ENCODE peak calls at places on chromosomes 1 and 21, in nine cellular contexts. U is spleen, S is lower leg skin, Y is GM12891, G is A549, H is esophagus squamous epithelium, A is endothelial cell of umbilical vein, V is GM12892, C is K562. N is an unnamed sample.

GRCh38 chr1:115412286-115412685 is 74.2 kb upstream of the NGF start:
- DNase-seq in V (no peak), A (no peak), Y (no peak), C (no peak), G (no peak), S (no peak), H (no peak), U (no peak), N (no peak)

GRCh38 chr1:19511117-19511516 is 25.8 kb upstream of the CAPZB start:
- DNase-seq in U (no peak), S (no peak), A (no peak), Y (no peak), C (no peak), V (no peak), G (no peak), H (no peak), N (no peak)

GRCh38 chr1:202304370-202304769 is 37.4 kb downstream of the UBE2T start:
- DNase-seq in S (no peak), C (no peak), Y (no peak), V (no peak), U (no peak), A (no peak), H (no peak), G (no peak), N (no peak)

GRCh38 chr1:47953661-47954060 is 43.5 kb downstream of the TRABD2B start:
- DNase-seq in C (no peak), H (no peak), V (no peak), U (no peak), A (no peak), S (no peak), Y (no peak), G (no peak), N (no peak)

GRCh38 chr1:180732866-180733265 is 101.0 kb downstream of the XPR1 start:
- DNase-seq in V (no peak), G (no peak), Y (no peak), C (no peak), S (no peak), A (no peak), H (no peak), U (no peak), N (no peak)

GRCh38 chr1:202058001-202058908 is 47.9 kb downstream of the ELF3 start:
- DNase-seq in Y (no peak), G (peak), V (no peak), C (peak), S (no peak), A (peak), U (no peak), H (no peak), N (no peak)

GRCh38 chr1:207808911-207809555 is 57.2 kb downstream of the CD46 start:
- DNase-seq in V (no peak), Y (no peak), H (no peak), A (no peak), G (no peak), U (no peak), S (no peak), C (no peak), N (no peak)

GRCh38 chr1:64563958-64564565 is 94.1 kb downstream of the CACHD1 start:
- DNase-seq in V (no peak), Y (no peak), H (no peak), U (no peak), C (no peak), A (no peak), G (no peak), S (no peak), N (no peak)

GRCh38 chr1:66400660-66401059 is 133.3 kb upstream of the SGIP1 start:
- DNase-seq in U (no peak), C (no peak), V (no peak), A (no peak), Y (no peak), H (no peak), S (no peak), G (no peak), N (no peak)

GRCh38 chr21:35521852-35522505 is 472.9 kb upstream of the RUNX1 start:
- DNase-seq in V (no peak), G (no peak), S (no peak), U (no peak), Y (no peak), A (no peak), H (no peak), C (no peak), N (no peak)

GRCh38 chr21:33487996-33488395 is 3.5 kb downstream of the DNAJC28 start:
- DNase-seq in Y (no peak), H (no peak), U (no peak), A (no peak), C (no peak), G (no peak), V (no peak), S (no peak), N (no peak)

GRCh38 chr21:33490991-33491372 is 534 bp downstream of the DNAJC28 start:
- DNase-seq in V (no peak), Y (no peak), C (no peak), U (no peak), H (no peak), S (no peak), A (peak), G (no peak), N (no peak)

GRCh38 chr21:33488936-33489335 is 2.6 kb downstream of the DNAJC28 start:
- DNase-seq in V (no peak), G (no peak), S (no peak), A (no peak), H (no peak), Y (no peak), U (no peak), C (no peak), N (no peak)

GRCh38 chr21:33492571-33492970 is 1.1 kb upstream of the DNAJC28 start:
- DNase-seq in S (no peak), A (no peak), G (no peak), V (no peak), Y (no peak), U (no peak), H (no peak), C (no peak), N (no peak)

DNA sequence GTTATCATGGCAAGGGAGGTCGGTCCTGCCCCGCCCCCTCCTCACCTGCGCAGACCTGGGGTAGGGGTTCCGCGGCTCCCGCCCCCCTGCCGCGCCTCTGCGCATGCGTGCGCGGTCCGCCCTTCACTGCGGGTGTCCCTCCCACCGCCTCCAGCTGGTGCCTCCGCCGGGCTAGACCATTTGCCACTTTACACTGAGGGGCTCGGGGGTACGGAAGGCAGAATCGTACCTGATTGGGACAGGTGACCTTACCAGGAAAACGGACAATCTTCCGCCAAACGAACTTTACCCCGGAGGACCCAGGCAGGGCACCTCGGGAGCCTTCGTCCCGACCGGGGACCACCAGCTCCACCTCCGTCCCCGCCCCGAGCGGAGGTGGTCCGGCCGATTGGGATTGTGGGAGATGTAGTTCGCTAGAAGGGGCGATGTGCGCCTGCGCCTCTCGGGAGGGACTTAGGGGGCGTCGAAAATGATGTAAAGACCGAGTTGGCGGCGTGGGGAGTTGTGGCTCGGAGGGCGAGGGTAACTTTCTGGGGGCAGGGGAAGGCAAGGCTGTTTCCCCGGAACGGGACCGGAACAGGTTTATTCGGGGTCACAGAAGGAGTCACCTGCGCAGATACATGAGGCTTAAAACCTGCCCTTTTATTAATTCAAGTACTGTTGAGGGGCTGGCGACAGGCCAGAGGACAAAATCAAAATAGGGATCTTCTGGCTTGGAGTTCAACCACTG is at the start of gene DNAJC28:
- DNase-seq in C (peak), A (peak), U (peak), S (peak), V (peak), Y (peak), H (peak), G (peak), N (peak)
- TF ChIP-seq POLR2A in C (peak), A (peak), U (no peak), S (no peak), V (peak), Y (no peak), H (no peak), G (peak), N (peak)

GRCh38 chr1:30464187-30464617 is 259.2 kb downstream of the MATN1 start:
- DNase-seq in C (no peak), V (no peak), G (no peak), H (no peak), A (no peak), U (no peak), S (no peak), Y (no peak), N (no peak)

GRCh38 chr1:30467101-30467500 is 256.3 kb downstream of the MATN1 start:
- DNase-seq in U (peak), S (no peak), Y (no peak), A (no peak), H (no peak), V (no peak), C (no peak), G (no peak), N (no peak)

GRCh38 chr1:30466610-30467009 is 256.8 kb downstream of the MATN1 start:
- DNase-seq in G (no peak), C (no peak), V (no peak), A (no peak), Y (no peak), U (peak), H (no peak), S (no peak), N (no peak)

GRCh38 chr1:30465096-30465495 is 258.3 kb downstream of the MATN1 start:
- DNase-seq in C (no peak), A (no peak), U (peak), V (no peak), H (no peak), Y (no peak), S (no peak), G (no peak), N (no peak)

GRCh38 chr1:30466026-30466425 is 257.4 kb downstream of the MATN1 start:
- DNase-seq in G (no peak), H (no peak), Y (no peak), S (no peak), C (no peak), U (peak), A (no peak), V (no peak), N (no peak)
- TF ChIP-seq POLR2A in G (no peak), H (no peak), Y (no peak), S (no peak), C (no peak), U (no peak), A (no peak), V (no peak), N (no peak)

GRCh38 chr1:13699936-13700520 is at the start of gene PRDM2:
- DNase-seq in A (peak), V (peak), S (no peak), Y (peak), G (peak), H (no peak), C (peak), U (peak), N (peak)
- TF ChIP-seq POLR2A in A (peak), V (peak), S (no peak), Y (peak), G (peak), H (no peak), C (no peak), U (no peak), N (peak)

GRCh38 chr1:9066945-9067807 is 2.3 kb downstream of the SLC2A5 start:
- DNase-seq in G (no peak), S (no peak), Y (no peak), V (no peak), U (peak), H (no peak), A (peak), C (peak), N (no peak)

GRCh38 chr1:9071554-9072235 is 2.3 kb upstream of the SLC2A5 start:
- DNase-seq in H (no peak), S (no peak), A (no peak), G (no peak), U (peak), C (peak), Y (no peak), V (no peak), N (no peak)

GRCh38 chr1:9070421-9071015 is 1.1 kb upstream of the SLC2A5 start:
- DNase-seq in Y (no peak), G (no peak), U (no peak), V (no peak), C (no peak), A (no peak), H (no peak), S (no peak), N (no peak)

GRCh38 chr1:9068971-9069323 is 488 bp downstream of the SLC2A5 start:
- DNase-seq in Y (no peak), S (no peak), U (no peak), G (no peak), A (no peak), C (no peak), H (no peak), V (no peak), N (no peak)

GRCh38 chr1:9069324-9070100 is at the start of gene SLC2A5:
- DNase-seq in A (no peak), Y (peak), C (no peak), U (peak), V (peak), G (no peak), H (no peak), S (no peak), N (no peak)
- TF ChIP-seq POLR2A in A (no peak), Y (peak), C (no peak), U (no peak), V (peak), G (no peak), H (no peak), S (no peak), N (no peak)

DNA sequence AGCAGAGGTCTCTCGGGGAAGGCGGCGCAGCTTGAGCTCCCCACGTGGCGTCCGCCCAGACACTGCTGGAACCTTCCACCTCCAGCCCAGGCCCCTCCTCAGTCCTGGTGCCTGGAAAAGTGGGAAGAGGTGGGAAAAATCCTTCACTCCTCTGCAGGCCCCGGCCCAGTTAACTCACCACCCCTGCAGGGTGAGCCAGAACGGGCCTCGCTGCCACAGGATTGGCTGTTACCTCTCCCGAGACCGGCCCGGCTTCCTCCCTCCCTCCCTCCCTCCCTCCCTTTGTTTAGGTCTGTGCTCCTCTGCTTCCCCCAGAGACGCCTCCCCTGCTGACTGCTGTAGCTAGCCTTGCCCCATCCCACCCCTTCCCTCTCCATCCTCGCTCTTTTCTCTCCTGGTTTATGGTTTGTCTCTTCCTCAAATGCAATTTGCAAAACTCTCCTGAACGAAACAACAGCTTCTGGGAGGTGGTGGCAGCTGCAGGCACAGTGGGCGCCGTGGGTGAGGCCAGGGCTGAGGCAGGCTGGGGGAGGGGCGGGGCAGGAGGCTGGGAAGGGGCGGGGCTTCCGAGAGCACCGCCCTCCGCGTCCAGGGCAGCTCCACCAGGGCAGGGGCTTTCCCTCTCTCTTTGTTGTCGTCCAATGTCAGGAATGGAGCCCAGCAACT is 6.5 kb downstream of the CAPN9 start:
- DNase-seq in Y (no peak), G (no peak), C (peak), U (peak), A (peak), S (no peak), V (peak), H (no peak), N (peak)
- TF ChIP-seq POLR2A in Y (no peak), G (no peak), C (no peak), U (no peak), A (no peak), S (no peak), V (no peak), H (no peak), N (no peak)

GRCh38 chr1:11980676-11980972 is 380 bp downstream of the MFN2 start:
- DNase-seq in C (no peak), V (no peak), S (no peak), H (no peak), G (peak), A (no peak), Y (no peak), U (no peak), N (no peak)
- TF ChIP-seq POLR2A in C (peak), V (no peak), S (no peak), H (no peak), G (no peak), A (no peak), Y (no peak), U (no peak), N (no peak)

DNA sequence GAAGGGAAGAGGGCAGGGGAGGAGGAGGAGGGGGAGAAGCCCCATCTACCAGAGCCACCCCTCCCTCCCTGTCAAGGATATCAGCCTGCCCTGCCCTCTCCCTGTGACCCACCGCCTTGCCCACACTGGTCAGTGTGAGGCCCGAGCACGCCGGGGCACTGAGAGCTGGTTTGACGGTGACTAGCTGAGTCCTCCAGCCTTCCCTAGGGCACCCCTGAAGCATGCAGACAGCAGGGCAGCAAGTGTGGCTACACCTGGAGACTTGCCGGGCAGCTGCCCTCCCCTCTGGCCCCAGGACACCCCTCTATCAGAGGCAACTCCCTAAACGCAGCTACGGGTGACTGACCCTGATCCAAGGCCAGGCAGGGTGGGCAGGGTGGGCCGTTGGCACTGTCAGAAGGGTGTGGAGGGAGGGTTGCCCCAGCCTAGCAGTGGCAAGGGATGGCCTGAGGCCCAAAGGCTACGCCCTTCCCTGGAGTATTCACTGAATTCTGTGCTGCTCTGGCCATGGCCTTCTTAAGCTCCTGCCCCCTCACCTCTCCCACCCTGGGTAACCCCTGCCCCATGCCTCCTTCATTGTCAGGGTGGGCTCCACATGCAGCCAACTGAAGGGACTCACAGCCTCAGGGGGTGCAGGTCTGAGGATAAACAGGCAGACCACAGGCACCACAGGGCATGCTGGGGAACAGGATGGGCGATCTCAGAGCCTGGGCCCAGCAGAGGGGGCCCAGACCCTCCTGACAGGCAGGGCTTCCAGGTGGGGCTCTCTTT is 19.6 kb downstream of the WNT9A start:
- DNase-seq in H (no peak), S (no peak), G (no peak), A (no peak), U (no peak), Y (no peak), V (no peak), C (no peak), N (no peak)
- TF ChIP-seq POLR2A in H (no peak), S (no peak), G (no peak), A (no peak), U (no peak), Y (no peak), V (no peak), C (no peak), N (no peak)

GRCh38 chr1:229507951-229508822 is at the start of gene NUP133:
- DNase-seq in G (peak), S (peak), C (peak), Y (peak), U (peak), H (peak), A (peak), V (peak), N (peak)
- TF ChIP-seq POLR2A in G (peak), S (peak), C (peak), Y (peak), U (peak), H (no peak), A (peak), V (peak), N (peak)

GRCh38 chr1:117683571-117684285 is 77.9 kb downstream of the TENT5C start:
- DNase-seq in V (no peak), A (no peak), C (no peak), G (no peak), H (no peak), S (no peak), U (no peak), Y (no peak), N (no peak)

GRCh38 chr1:117680316-117681002 is 74.6 kb downstream of the TENT5C start:
- DNase-seq in V (no peak), C (no peak), G (no peak), U (no peak), A (no peak), Y (no peak), S (no peak), H (no peak), N (no peak)

GRCh38 chr1:117681093-117681950 is 75.5 kb downstream of the TENT5C start:
- DNase-seq in G (no peak), S (no peak), A (no peak), V (no peak), U (no peak), Y (no peak), H (no peak), C (peak), N (peak)

GRCh38 chr1:117679868-117680267 is 74.0 kb downstream of the TENT5C start:
- DNase-seq in Y (no peak), A (no peak), S (no peak), H (no peak), V (no peak), C (no peak), G (no peak), U (no peak), N (no peak)

GRCh38 chr1:117682372-117682771 is 76.5 kb downstream of the TENT5C start:
- DNase-seq in Y (no peak), G (no peak), V (no peak), U (no peak), A (no peak), H (no peak), S (no peak), C (no peak), N (no peak)
- TF ChIP-seq POLR2A in Y (no peak), G (no peak), V (no peak), U (no peak), A (no peak), H (no peak), S (no peak), C (no peak), N (no peak)

GRCh38 chr1:178300350-178300699 is 196.4 kb downstream of the CLEC20A start:
- DNase-seq in V (no peak), Y (no peak), S (no peak), G (no peak), C (no peak), U (no peak), H (no peak), A (no peak), N (no peak)

GRCh38 chr1:178301141-178301540 is 195.6 kb downstream of the CLEC20A start:
- DNase-seq in U (no peak), A (no peak), S (no peak), V (no peak), C (no peak), Y (no peak), G (no peak), H (no peak), N (no peak)
- TF ChIP-seq POLR2A in U (no peak), A (no peak), S (no peak), V (no peak), C (no peak), Y (no peak), G (no peak), H (no peak), N (no peak)